ENCODE peak calls at places on chromosome 5, in ten cellular contexts. One of them, this sample, is unnamed.

GRCh38 chr5:55636711-55637110 is 75.4 kb downstream of the SLC38A9 start:
- DNase-seq in stimulated activated CD4-positive, alpha-beta T cell treated with anti-CD3 and anti-CD28 coated beads, Interleukin-4, amount 100 ng/mL, for 1 hour: no peak
- DNase-seq in psoas muscle: peak; percentile 30
- DNase-seq in RWPE1: peak; percentile 41
- DNase-seq in right cardiac atrium: no peak
- DNase-seq in stimulated activated CD8-positive, alpha-beta memory T cell treated with anti-CD3 and anti-CD28 coated beads, Interleukin-12 subunit alpha, Interleukin-12 subunit beta, amount 100 ng/mL, for 4 hours: no peak
- DNase-seq in hepatic stellate cell: no peak
- DNase-seq in mesenteric fat pad: no peak
- DNase-seq in A172: peak; percentile 35
- DNase-seq in NCI-H748 treated with DMSO at 0.1 percent for 48 hours: no peak
- DNase-seq in this sample: no peak

GRCh38 chr5:178235600-178235998 is 3.0 kb upstream of the PHYKPL start:
- DNase-seq in stimulated activated CD4-positive, alpha-beta T cell treated with anti-CD3 and anti-CD28 coated beads, Interleukin-4, amount 100 ng/mL, for 1 hour: no peak
- DNase-seq in psoas muscle: no peak
- DNase-seq in RWPE1: no peak
- DNase-seq in right cardiac atrium: no peak
- DNase-seq in stimulated activated CD8-positive, alpha-beta memory T cell treated with anti-CD3 and anti-CD28 coated beads, Interleukin-12 subunit alpha, Interleukin-12 subunit beta, amount 100 ng/mL, for 4 hours: no peak
- DNase-seq in hepatic stellate cell: no peak
- DNase-seq in mesenteric fat pad: no peak
- DNase-seq in A172: no peak
- DNase-seq in NCI-H748 treated with DMSO at 0.1 percent for 48 hours: no peak
- DNase-seq in this sample: no peak

GRCh38 chr5:75603421-75603820 is 7.8 kb upstream of the ANKDD1B start:
- DNase-seq in stimulated activated CD4-positive, alpha-beta T cell treated with anti-CD3 and anti-CD28 coated beads, Interleukin-4, amount 100 ng/mL, for 1 hour: no peak
- DNase-seq in psoas muscle: no peak
- DNase-seq in RWPE1: peak; percentile 21
- DNase-seq in right cardiac atrium: no peak
- DNase-seq in stimulated activated CD8-positive, alpha-beta memory T cell treated with anti-CD3 and anti-CD28 coated beads, Interleukin-12 subunit alpha, Interleukin-12 subunit beta, amount 100 ng/mL, for 4 hours: no peak
- DNase-seq in hepatic stellate cell: no peak
- DNase-seq in mesenteric fat pad: no peak
- DNase-seq in A172: no peak
- DNase-seq in NCI-H748 treated with DMSO at 0.1 percent for 48 hours: no peak
- DNase-seq in this sample: no peak

GRCh38 chr5:62371409-62371808 is 32.3 kb downstream of the DIMT1 start:
- DNase-seq in stimulated activated CD4-positive, alpha-beta T cell treated with anti-CD3 and anti-CD28 coated beads, Interleukin-4, amount 100 ng/mL, for 1 hour: no peak
- DNase-seq in psoas muscle: no peak
- DNase-seq in RWPE1: no peak
- DNase-seq in right cardiac atrium: no peak
- DNase-seq in stimulated activated CD8-positive, alpha-beta memory T cell treated with anti-CD3 and anti-CD28 coated beads, Interleukin-12 subunit alpha, Interleukin-12 subunit beta, amount 100 ng/mL, for 4 hours: no peak
- DNase-seq in hepatic stellate cell: no peak
- DNase-seq in mesenteric fat pad: no peak
- DNase-seq in A172: no peak
- DNase-seq in NCI-H748 treated with DMSO at 0.1 percent for 48 hours: no peak
- DNase-seq in this sample: no peak

GRCh38 chr5:159208508-159209437 is 580 bp downstream of the RNF145 start:
- DNase-seq in stimulated activated CD4-positive, alpha-beta T cell treated with anti-CD3 and anti-CD28 coated beads, Interleukin-4, amount 100 ng/mL, for 1 hour: peak; percentile 32
- DNase-seq in psoas muscle: peak; percentile 45
- DNase-seq in RWPE1: peak; percentile 55
- DNase-seq in right cardiac atrium: peak; percentile 40
- DNase-seq in stimulated activated CD8-positive, alpha-beta memory T cell treated with anti-CD3 and anti-CD28 coated beads, Interleukin-12 subunit alpha, Interleukin-12 subunit beta, amount 100 ng/mL, for 4 hours: no peak
- DNase-seq in hepatic stellate cell: peak; percentile 42
- DNase-seq in mesenteric fat pad: no peak
- DNase-seq in A172: no peak
- DNase-seq in NCI-H748 treated with DMSO at 0.1 percent for 48 hours: no peak
- DNase-seq in this sample: peak; percentile 57

GRCh38 chr5:10607666-10608442 is 44.0 kb downstream of the ANKRD33B start:
- DNase-seq in stimulated activated CD4-positive, alpha-beta T cell treated with anti-CD3 and anti-CD28 coated beads, Interleukin-4, amount 100 ng/mL, for 1 hour: no peak
- DNase-seq in psoas muscle: peak; percentile 43
- DNase-seq in RWPE1: no peak
- DNase-seq in right cardiac atrium: peak; percentile 60
- DNase-seq in stimulated activated CD8-positive, alpha-beta memory T cell treated with anti-CD3 and anti-CD28 coated beads, Interleukin-12 subunit alpha, Interleukin-12 subunit beta, amount 100 ng/mL, for 4 hours: no peak
- DNase-seq in hepatic stellate cell: peak; percentile 69
- DNase-seq in mesenteric fat pad: no peak
- DNase-seq in A172: peak; percentile 33
- DNase-seq in NCI-H748 treated with DMSO at 0.1 percent for 48 hours: no peak
- DNase-seq in this sample: no peak

GRCh38 chr5:156479864-156480263 is 152.9 kb downstream of the SGCD start:
- DNase-seq in stimulated activated CD4-positive, alpha-beta T cell treated with anti-CD3 and anti-CD28 coated beads, Interleukin-4, amount 100 ng/mL, for 1 hour: no peak
- DNase-seq in psoas muscle: peak; percentile 53
- DNase-seq in RWPE1: no peak
- DNase-seq in right cardiac atrium: peak; percentile 32
- DNase-seq in stimulated activated CD8-positive, alpha-beta memory T cell treated with anti-CD3 and anti-CD28 coated beads, Interleukin-12 subunit alpha, Interleukin-12 subunit beta, amount 100 ng/mL, for 4 hours: no peak
- DNase-seq in hepatic stellate cell: no peak
- DNase-seq in mesenteric fat pad: no peak
- DNase-seq in A172: no peak
- DNase-seq in NCI-H748 treated with DMSO at 0.1 percent for 48 hours: no peak
- DNase-seq in this sample: no peak

GRCh38 chr5:139658928-139659667 is 10.9 kb downstream of the CXXC5 start:
- DNase-seq in stimulated activated CD4-positive, alpha-beta T cell treated with anti-CD3 and anti-CD28 coated beads, Interleukin-4, amount 100 ng/mL, for 1 hour: no peak
- DNase-seq in psoas muscle: peak; percentile 57
- DNase-seq in RWPE1: no peak
- DNase-seq in right cardiac atrium: peak; percentile 78
- DNase-seq in stimulated activated CD8-positive, alpha-beta memory T cell treated with anti-CD3 and anti-CD28 coated beads, Interleukin-12 subunit alpha, Interleukin-12 subunit beta, amount 100 ng/mL, for 4 hours: no peak
- DNase-seq in hepatic stellate cell: peak; percentile 87
- DNase-seq in mesenteric fat pad: no peak
- DNase-seq in A172: peak; percentile 97
- DNase-seq in NCI-H748 treated with DMSO at 0.1 percent for 48 hours: no peak
- DNase-seq in this sample: no peak

GRCh38 chr5:59485629-59486439 is 407.7 kb downstream of the PDE4D start:
- DNase-seq in stimulated activated CD4-positive, alpha-beta T cell treated with anti-CD3 and anti-CD28 coated beads, Interleukin-4, amount 100 ng/mL, for 1 hour: no peak
- DNase-seq in psoas muscle: no peak
- DNase-seq in RWPE1: no peak
- DNase-seq in right cardiac atrium: no peak
- DNase-seq in stimulated activated CD8-positive, alpha-beta memory T cell treated with anti-CD3 and anti-CD28 coated beads, Interleukin-12 subunit alpha, Interleukin-12 subunit beta, amount 100 ng/mL, for 4 hours: no peak
- DNase-seq in hepatic stellate cell: no peak
- DNase-seq in mesenteric fat pad: no peak
- DNase-seq in A172: peak; percentile 59
- DNase-seq in NCI-H748 treated with DMSO at 0.1 percent for 48 hours: no peak
- DNase-seq in this sample: no peak

GRCh38 chr5:107294151-107294550 is 376.6 kb downstream of the EFNA5 start:
- DNase-seq in stimulated activated CD4-positive, alpha-beta T cell treated with anti-CD3 and anti-CD28 coated beads, Interleukin-4, amount 100 ng/mL, for 1 hour: no peak
- DNase-seq in psoas muscle: no peak
- DNase-seq in RWPE1: no peak
- DNase-seq in right cardiac atrium: no peak
- DNase-seq in stimulated activated CD8-positive, alpha-beta memory T cell treated with anti-CD3 and anti-CD28 coated beads, Interleukin-12 subunit alpha, Interleukin-12 subunit beta, amount 100 ng/mL, for 4 hours: no peak
- DNase-seq in hepatic stellate cell: no peak
- DNase-seq in mesenteric fat pad: no peak
- DNase-seq in A172: no peak
- DNase-seq in NCI-H748 treated with DMSO at 0.1 percent for 48 hours: no peak
- DNase-seq in this sample: no peak

GRCh38 chr5:67998709-67999251 is 216.8 kb upstream of the PIK3R1 start:
- DNase-seq in stimulated activated CD4-positive, alpha-beta T cell treated with anti-CD3 and anti-CD28 coated beads, Interleukin-4, amount 100 ng/mL, for 1 hour: no peak
- DNase-seq in psoas muscle: peak; percentile 40
- DNase-seq in RWPE1: no peak
- DNase-seq in right cardiac atrium: peak; percentile 78
- DNase-seq in stimulated activated CD8-positive, alpha-beta memory T cell treated with anti-CD3 and anti-CD28 coated beads, Interleukin-12 subunit alpha, Interleukin-12 subunit beta, amount 100 ng/mL, for 4 hours: no peak
- DNase-seq in hepatic stellate cell: peak; percentile 75
- DNase-seq in mesenteric fat pad: no peak
- DNase-seq in A172: peak; percentile 95
- DNase-seq in NCI-H748 treated with DMSO at 0.1 percent for 48 hours: no peak
- DNase-seq in this sample: no peak

GRCh38 chr5:126422994-126423788 is at the start of gene GRAMD2B:
- DNase-seq in stimulated activated CD4-positive, alpha-beta T cell treated with anti-CD3 and anti-CD28 coated beads, Interleukin-4, amount 100 ng/mL, for 1 hour: peak; percentile 62
- DNase-seq in psoas muscle: peak; percentile 82
- DNase-seq in RWPE1: peak; percentile 90
- DNase-seq in right cardiac atrium: peak; percentile 89
- DNase-seq in stimulated activated CD8-positive, alpha-beta memory T cell treated with anti-CD3 and anti-CD28 coated beads, Interleukin-12 subunit alpha, Interleukin-12 subunit beta, amount 100 ng/mL, for 4 hours: peak; percentile 45
- DNase-seq in hepatic stellate cell: peak; percentile 64
- DNase-seq in mesenteric fat pad: peak; percentile 94
- DNase-seq in A172: peak; percentile 79
- DNase-seq in NCI-H748 treated with DMSO at 0.1 percent for 48 hours: peak; percentile 82
- DNase-seq in this sample: peak; percentile 81

GRCh38 chr5:1035421-1036405 is 27.1 kb downstream of the NKD2 start:
- DNase-seq in stimulated activated CD4-positive, alpha-beta T cell treated with anti-CD3 and anti-CD28 coated beads, Interleukin-4, amount 100 ng/mL, for 1 hour: no peak
- DNase-seq in psoas muscle: peak; percentile 7
- DNase-seq in RWPE1: no peak
- DNase-seq in right cardiac atrium: peak; percentile 10
- DNase-seq in stimulated activated CD8-positive, alpha-beta memory T cell treated with anti-CD3 and anti-CD28 coated beads, Interleukin-12 subunit alpha, Interleukin-12 subunit beta, amount 100 ng/mL, for 4 hours: no peak
- DNase-seq in hepatic stellate cell: no peak
- DNase-seq in mesenteric fat pad: no peak
- DNase-seq in A172: no peak
- DNase-seq in NCI-H748 treated with DMSO at 0.1 percent for 48 hours: no peak
- DNase-seq in this sample: no peak

GRCh38 chr5:136133416-136134383 is 1.1 kb downstream of the SMAD5 start:
- DNase-seq in stimulated activated CD4-positive, alpha-beta T cell treated with anti-CD3 and anti-CD28 coated beads, Interleukin-4, amount 100 ng/mL, for 1 hour: no peak
- DNase-seq in psoas muscle: peak; percentile 48
- DNase-seq in RWPE1: peak; percentile 60
- DNase-seq in right cardiac atrium: peak; percentile 59
- DNase-seq in stimulated activated CD8-positive, alpha-beta memory T cell treated with anti-CD3 and anti-CD28 coated beads, Interleukin-12 subunit alpha, Interleukin-12 subunit beta, amount 100 ng/mL, for 4 hours: peak; percentile 5
- DNase-seq in hepatic stellate cell: peak; percentile 38
- DNase-seq in mesenteric fat pad: no peak
- DNase-seq in A172: peak; percentile 41
- DNase-seq in NCI-H748 treated with DMSO at 0.1 percent for 48 hours: peak; percentile 51
- DNase-seq in this sample: peak; percentile 18

This sample was measured in WTC11.